ENCODE peak calls at places on chromosomes 12 and 14, in nine cellular contexts. Q, W, N, I, S, L, A, M and Y are unnamed samples.
A peak's percentile ranks its signal among the peaks of the same experiment; 100 is the strongest.

GRCh38 chr12:110636516-110636915 is 22.6 kb downstream of the TCTN1 start:
- DNase-seq in Q (no peak), W (no peak), N (no peak), I (no peak), S (peak; percentile 44), L (no peak), A (no peak), M (peak; percentile 25), Y (no peak)

GRCh38 chr12:117671734-117672133 is 297.1 kb downstream of the KSR2 start:
- DNase-seq in Q (no peak), W (peak; percentile 52), N (peak; percentile 47), I (no peak), S (peak; percentile 41), L (no peak), A (peak; percentile 91), M (no peak), Y (peak; percentile 13)

GRCh38 chr12:54126696-54127537 is 61.9 kb downstream of the SMUG1 start:
- DNase-seq in Q (peak; percentile 36), W (peak; percentile 69), N (no peak), I (peak; percentile 52), S (no peak), L (no peak), A (peak; percentile 77), M (peak; percentile 93), Y (peak; percentile 25)

GRCh38 chr14:59161571-59162175 is 26.8 kb upstream of the DAAM1 start:
- DNase-seq in Q (peak; percentile 32), W (peak; percentile 50), N (no peak), I (no peak), S (peak; percentile 25), L (peak; percentile 69), A (peak; percentile 33), M (peak; percentile 68), Y (peak; percentile 37)

GRCh38 chr12:78290606-78291345 is 460.1 kb downstream of the NAV3 start:
- DNase-seq in Q (peak; percentile 58), W (peak; percentile 90), N (no peak), I (no peak), S (no peak), L (peak; percentile 73), A (no peak), M (no peak), Y (no peak)

GRCh38 chr12:57781241-57781640 is 1.3 kb upstream of the TSFM start:
- DNase-seq in Q (no peak), W (no peak), N (no peak), I (no peak), S (no peak), L (no peak), A (no peak), M (no peak), Y (no peak)

GRCh38 chr12:67714648-67715047 is 66.1 kb downstream of the DYRK2 start:
- DNase-seq in Q (no peak), W (peak; percentile 23), N (no peak), I (no peak), S (no peak), L (peak; percentile 29), A (no peak), M (no peak), Y (no peak)

GRCh38 chr12:2244013-2244861 is 191.4 kb downstream of the CACNA1C start:
- DNase-seq in Q (peak; percentile 26), W (peak; percentile 44), N (no peak), I (no peak), S (no peak), L (peak; percentile 86), A (peak; percentile 77), M (peak; percentile 75), Y (no peak)

GRCh38 chr14:54650331-54651017 is 83.5 kb downstream of the SAMD4A start:
- DNase-seq in Q (peak; percentile 75), W (no peak), N (no peak), I (peak; percentile 53), S (no peak), L (peak; percentile 90), A (peak; percentile 35), M (peak; percentile 87), Y (peak; percentile 7)

GRCh38 chr12:70756118-70756517 is 118.9 kb upstream of the PTPRB start:
- DNase-seq in Q (peak; percentile 73), W (peak; percentile 74), N (no peak), I (no peak), S (no peak), L (peak; percentile 65), A (no peak), M (no peak), Y (no peak)

GRCh38 chr14:90495357-90496276 is 98.8 kb downstream of the CALM1 start:
- DNase-seq in Q (peak; percentile 51), W (peak; percentile 83), N (peak; percentile 79), I (no peak), S (peak; percentile 83), L (peak; percentile 73), A (peak; percentile 96), M (peak; percentile 66), Y (peak; percentile 67)

DNA sequence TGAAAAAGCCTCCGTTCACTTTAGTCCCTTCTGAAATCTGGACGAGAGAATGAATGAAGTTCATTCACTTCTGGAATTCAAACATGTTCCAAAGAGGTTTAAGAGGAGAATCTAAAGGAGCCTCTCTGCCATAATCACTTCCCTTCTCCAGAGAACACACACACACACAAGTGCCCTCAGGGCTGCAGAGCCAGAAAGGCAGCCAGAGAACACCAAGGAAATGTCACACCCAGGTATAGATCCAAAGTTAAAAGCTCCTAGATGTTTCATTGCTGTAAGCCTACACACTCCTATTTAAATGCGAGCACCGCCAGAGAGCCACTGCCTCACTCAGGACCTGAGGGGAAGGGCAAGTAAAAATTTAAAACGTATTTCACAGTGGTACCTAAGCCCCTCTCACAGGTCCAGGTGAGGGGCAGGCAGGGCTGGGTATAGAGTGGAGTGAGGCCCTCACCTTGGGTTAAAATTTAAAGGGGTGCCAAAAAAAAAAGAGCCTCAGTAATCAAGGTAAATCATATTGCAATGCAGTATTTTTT is 82.4 kb downstream of the TTC9 start:
- DNase-seq in Q (no peak), W (no peak), N (no peak), I (no peak), S (no peak), L (no peak), A (no peak), M (no peak), Y (no peak)
- TF ChIP-seq CTCF in Q (no peak), W (no peak), N (no peak), I (no peak), S (no peak), L (no peak), A (peak; percentile 27), M (no peak), Y (no peak)

GRCh38 chr12:53052419-53053222 is 2.8 kb downstream of the TNS2 start:
- DNase-seq in Q (peak; percentile 51), W (peak; percentile 82), N (peak; percentile 29), I (peak; percentile 96), S (no peak), L (peak; percentile 86), A (no peak), M (peak; percentile 98), Y (no peak)

GRCh38 chr12:53051881-53052412 is 2.1 kb downstream of the TNS2 start:
- DNase-seq in Q (no peak), W (no peak), N (peak; percentile 23), I (no peak), S (no peak), L (no peak), A (no peak), M (peak; percentile 69), Y (no peak)

GRCh38 chr12:53050426-53051057 is 677 bp downstream of the TNS2 start:
- DNase-seq in Q (no peak), W (no peak), N (peak; percentile 15), I (no peak), S (no peak), L (no peak), A (no peak), M (no peak), Y (no peak)

GRCh38 chr12:53049582-53050318 is at the start of gene TNS2:
- DNase-seq in Q (no peak), W (peak; percentile 81), N (peak; percentile 46), I (peak; percentile 75), S (no peak), L (peak; percentile 75), A (peak; percentile 82), M (peak; percentile 95), Y (no peak)

DNA sequence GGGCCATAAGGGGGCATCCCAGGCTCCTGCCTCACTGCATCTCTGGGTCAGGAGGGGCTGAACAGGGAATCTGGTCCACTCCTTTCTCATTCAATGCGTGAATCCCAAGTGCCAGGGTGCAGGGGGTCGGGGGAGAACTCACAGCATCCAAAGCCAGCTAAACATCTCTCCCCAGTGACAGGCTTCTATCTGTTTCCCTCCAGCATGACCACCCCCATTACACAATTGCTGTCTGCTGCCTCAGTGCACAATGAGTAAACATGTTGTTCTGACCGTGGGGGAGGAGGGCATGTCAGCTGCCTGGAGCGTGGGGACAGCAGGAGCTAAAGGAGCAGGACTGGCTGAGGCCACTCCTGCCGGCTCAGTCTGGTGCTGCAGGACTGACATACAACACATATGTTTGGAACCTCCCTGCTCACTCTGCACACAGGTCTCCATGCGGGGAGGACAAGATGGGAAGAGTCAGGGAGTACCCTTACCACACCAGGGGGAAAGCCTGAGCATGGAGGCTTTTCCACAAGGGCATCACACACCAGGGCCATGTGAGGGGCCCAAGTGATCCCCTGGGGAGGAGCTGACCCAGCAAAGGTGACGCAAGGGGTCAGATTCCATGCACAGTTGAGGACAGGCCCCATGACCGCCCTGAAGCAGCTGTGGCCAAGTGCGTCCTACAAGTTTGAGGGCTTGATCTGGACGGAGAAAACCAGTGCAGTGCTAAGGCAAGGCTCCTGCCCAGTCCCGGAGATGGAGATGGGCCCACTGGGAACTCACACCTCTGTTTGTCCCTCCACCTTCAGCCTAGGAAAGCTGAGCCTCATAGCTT is 1.4 kb downstream of the TNS2 start:
- DNase-seq in Q (no peak), W (peak; percentile 71), N (peak; percentile 56), I (peak; percentile 62), S (no peak), L (peak; percentile 91), A (no peak), M (peak; percentile 96), Y (no peak)
- TF ChIP-seq CTCF in Q (peak; percentile 10), W (no peak), N (no peak), I (no peak), S (no peak), L (peak; percentile 40), A (no peak), M (peak; percentile 83), Y (no peak)

DNA sequence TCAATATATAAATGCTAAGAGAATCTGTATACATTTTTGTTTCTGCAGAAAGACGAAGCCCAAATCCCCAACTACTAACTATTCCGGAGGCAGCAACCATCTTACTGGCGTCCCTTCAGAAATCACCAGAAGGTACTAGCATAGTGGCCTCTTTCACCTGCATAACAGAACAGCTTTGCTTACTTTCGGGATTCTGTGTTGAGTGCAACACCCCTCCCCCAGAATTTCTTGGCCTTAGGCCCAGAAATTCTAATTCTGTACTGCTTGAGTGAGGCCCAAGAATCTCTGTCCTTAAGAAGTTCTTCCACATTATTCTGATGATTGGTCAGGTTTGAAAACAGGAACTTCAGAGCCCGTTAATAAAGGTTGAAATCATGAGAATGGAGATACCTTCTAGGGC is 2.9 kb downstream of the SPX start:
- DNase-seq in Q (no peak), W (no peak), N (no peak), I (no peak), S (no peak), L (no peak), A (no peak), M (no peak), Y (no peak)
- TF ChIP-seq CTCF in Q (no peak), W (no peak), N (no peak), I (no peak), S (no peak), L (no peak), A (no peak), M (no peak), Y (no peak)

DNA sequence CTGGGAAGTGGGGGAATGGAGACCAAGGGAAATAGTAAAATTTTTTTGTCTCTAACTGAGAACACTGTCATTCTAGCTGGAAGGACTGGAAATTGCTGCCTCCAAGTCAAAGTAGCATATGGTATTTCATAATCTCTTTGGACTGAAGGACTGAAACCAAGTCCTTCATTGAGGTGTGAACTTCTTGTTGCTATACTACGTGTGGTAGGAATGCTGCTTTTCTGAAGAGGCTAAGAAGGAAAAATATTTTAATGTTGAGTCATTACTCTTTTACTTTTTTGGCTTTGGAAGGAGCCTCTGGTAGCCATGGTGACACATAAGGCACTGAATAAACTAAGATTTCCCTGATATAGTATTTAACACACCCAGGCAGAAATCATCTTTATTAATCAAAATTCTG is 465.4 kb downstream of the NPAS3 start:
- DNase-seq in Q (peak; percentile 45), W (peak; percentile 66), N (no peak), I (no peak), S (no peak), L (peak; percentile 76), A (no peak), M (no peak), Y (no peak)
- TF ChIP-seq CTCF in Q (no peak), W (no peak), N (no peak), I (no peak), S (no peak), L (no peak), A (no peak), M (no peak), Y (no peak)